ENCODE peak calls at places on chromosomes 2 and 18, in four cellular contexts. Q is B cell; M is activated CD4-positive, alpha-beta T cell treated with anti-CD3 and anti-CD28 coated beads for 48 hours; E is cerebellar cortex. X is an unnamed sample.

GRCh38 chr18:35171315-35171987 is 69.4 kb upstream of the ZNF397 start:
- DNase-seq in Q (no peak), M (no peak), E (no peak), X (no peak)

GRCh38 chr18:64178860-64179259 is 30.0 kb upstream of the LINC00305 start:
- DNase-seq in Q (no peak), M (no peak), E (no peak), X (no peak)

GRCh38 chr2:113136828-113137775 is 9.7 kb downstream of the IL1RN start:
- DNase-seq in Q (peak; percentile 59), M (peak; percentile 51), E (peak; percentile 30), X (peak; percentile 10)

GRCh38 chr2:172870396-172870795 is 134.8 kb downstream of the RAPGEF4 start:
- DNase-seq in Q (no peak), M (no peak), E (no peak), X (no peak)

GRCh38 chr2:183037281-183037659 is 987 bp downstream of the NCKAP1 start:
- DNase-seq in Q (no peak), M (no peak), E (peak; percentile 47), X (no peak)

GRCh38 chr2:238919307-238919706 is 71.4 kb downstream of the TWIST2 start:
- DNase-seq in Q (no peak), M (no peak), E (no peak), X (no peak)

GRCh38 chr2:189210250-189211075 is 30.9 kb upstream of the COL5A2 start:
- DNase-seq in Q (no peak), M (peak; percentile 28), E (no peak), X (no peak)

GRCh38 chr2:133235959-133236358 is 332.3 kb downstream of the NCKAP5 start:
- DNase-seq in Q (no peak), M (no peak), E (no peak), X (no peak)

GRCh38 chr2:227376911-227377396 is 2.2 kb downstream of the TM4SF20 start:
- DNase-seq in Q (no peak), M (no peak), E (no peak), X (no peak)

GRCh38 chr18:74492259-74492658 is 3.9 kb upstream of the CNDP2 start:
- DNase-seq in Q (no peak), M (no peak), E (no peak), X (no peak)

GRCh38 chr18:12657849-12658829 is at the start of gene SPIRE1:
- DNase-seq in Q (no peak), M (peak; percentile 39), E (peak; percentile 63), X (peak; percentile 87)

GRCh38 chr18:72119082-72119481 is 425.1 kb downstream of the CBLN2 start:
- DNase-seq in Q (no peak), M (no peak), E (no peak), X (no peak)

GRCh38 chr18:10453885-10454772 is at the start of gene APCDD1:
- DNase-seq in Q (no peak), M (no peak), E (no peak), X (peak; percentile 57)

GRCh38 chr18:55588876-55589595 is 1.0 kb upstream of the TCF4 start:
- DNase-seq in Q (no peak), M (no peak), E (peak; percentile 47), X (peak; percentile 24)

GRCh38 chr2:240567872-240568677 is at the start of gene RNPEPL1:
- DNase-seq in Q (peak; percentile 40), M (peak; percentile 53), E (peak; percentile 44), X (peak; percentile 64)

GRCh38 chr2:30565860-30566358 is 118.9 kb downstream of the LCLAT1 start:
- DNase-seq in Q (no peak), M (peak; percentile 17), E (no peak), X (no peak)

GRCh38 chr2:112692914-112693313 is 27.9 kb upstream of the NT5DC4 start:
- DNase-seq in Q (no peak), M (peak; percentile 66), E (no peak), X (no peak)

GRCh38 chr2:226325541-226325940 is 474.1 kb downstream of the IRS1 start:
- DNase-seq in Q (no peak), M (no peak), E (no peak), X (no peak)

GRCh38 chr2:229363126-229363814 is 92.2 kb upstream of the PID1 start:
- DNase-seq in Q (no peak), M (no peak), E (no peak), X (no peak)

GRCh38 chr18:47882641-47883040 is 47.8 kb downstream of the SMAD2 start:
- DNase-seq in Q (no peak), M (no peak), E (no peak), X (no peak)

GRCh38 chr2:24820598-24821432 is 27.6 kb downstream of the CENPO start:
- DNase-seq in Q (no peak), M (no peak), E (no peak), X (no peak)

GRCh38 chr2:6008186-6008585 is 316.0 kb downstream of the SOX11 start:
- DNase-seq in Q (no peak), M (no peak), E (peak; percentile 72), X (peak; percentile 56)

GRCh38 chr18:23793985-23794867 is 105.0 kb downstream of the LAMA3 start:
- DNase-seq in Q (no peak), M (no peak), E (no peak), X (no peak)

GRCh38 chr2:120952318-120952717 is 216.7 kb downstream of the GLI2 start:
- DNase-seq in Q (no peak), M (no peak), E (no peak), X (no peak)

GRCh38 chr2:156434461-156435291 is 1.5 kb upstream of the GPD2 start:
- DNase-seq in Q (no peak), M (peak; percentile 19), E (peak; percentile 8), X (no peak)

GRCh38 chr18:9081940-9082339 is 20.6 kb upstream of the NDUFV2 start:
- DNase-seq in Q (no peak), M (peak; percentile 78), E (no peak), X (no peak)

GRCh38 chr2:233418761-233419625 is 64.7 kb downstream of the DGKD start:
- DNase-seq in Q (peak; percentile 89), M (peak; percentile 57), E (no peak), X (no peak)

GRCh38 chr2:168475636-168476035 is 19.6 kb downstream of the CERS6 start:
- DNase-seq in Q (no peak), M (no peak), E (no peak), X (no peak)

GRCh38 chr18:49921278-49922037 is 108.1 kb upstream of the ACAA2 start:
- DNase-seq in Q (no peak), M (no peak), E (no peak), X (no peak)

GRCh38 chr2:144524190-144524957 is 4.5 kb upstream of the ZEB2 start:
- DNase-seq in Q (no peak), M (peak; percentile 15), E (no peak), X (peak; percentile 14)

GRCh38 chr2:68764781-68765385 is 30.3 kb downstream of the ARHGAP25 start:
- DNase-seq in Q (no peak), M (no peak), E (no peak), X (no peak)

GRCh38 chr18:74266161-74266560 is 25.6 kb downstream of the CYB5A start:
- DNase-seq in Q (no peak), M (no peak), E (no peak), X (no peak)

GRCh38 chr2:43276517-43276931 is 50.1 kb upstream of the ZFP36L2 start:
- DNase-seq in Q (no peak), M (no peak), E (no peak), X (no peak)

GRCh38 chr2:81894451-81894990 is 1590.0 kb upstream of the LRRTM1 start:
- DNase-seq in Q (no peak), M (no peak), E (peak; percentile 3), X (no peak)

GRCh38 chr2:105744091-105744908 is 412 bp upstream of the NCK2 start:
- DNase-seq in Q (peak; percentile 60), M (peak; percentile 71), E (peak; percentile 41), X (peak; percentile 77)

GRCh38 chr2:164061129-164061746 is 325.4 kb upstream of the FIGN start:
- DNase-seq in Q (no peak), M (peak; percentile 4), E (peak; percentile 40), X (no peak)

GRCh38 chr18:7750966-7751365 is 183.8 kb downstream of the PTPRM start:
- DNase-seq in Q (no peak), M (no peak), E (no peak), X (no peak)

GRCh38 chr2:149329068-149329467 is 1.3 kb upstream of the LYPD6 start:
- DNase-seq in Q (no peak), M (no peak), E (peak; percentile 6), X (no peak)